ENCODE peak calls at places on chromosomes 3 and 15, in six cellular contexts. I is bronchial epithelial cell; U is progenitor cell of endocrine pancreas; O is activated T-cell treated with anti-CD3 and anti-CD28 coated beads, Interleukin-2, amount 50 U/mL, for 48 hours; Y is SK-N-DZ; R is activated naive CD8-positive, alpha-beta T cell treated with anti-CD3 and anti-CD28 coated beads, Interleukin-2, amount 50 U/mL, for 24 hours. T is an unnamed sample.
A peak's percentile ranks its signal among the peaks of the same experiment; 100 is the strongest.

GRCh38 chr3:45008117-45008516 is 18.0 kb upstream of the CLEC3B start:
- DNase-seq in Y (no peak), U (no peak), I (peak; percentile 86), O (no peak), R (no peak), T (no peak)

GRCh38 chr3:114893361-114893760 is 253.7 kb downstream of the ZBTB20 start:
- DNase-seq in I (no peak), U (no peak), O (no peak), Y (no peak), R (no peak), T (no peak)

GRCh38 chr3:72791132-72791531 is 57.1 kb downstream of the SHQ1 start:
- DNase-seq in R (no peak), Y (no peak), O (no peak), U (no peak), I (peak; percentile 26), T (peak; percentile 43)

GRCh38 chr3:29759021-29759359 is 478.1 kb downstream of the RBMS3 start:
- DNase-seq in R (no peak), O (no peak), U (no peak), I (no peak), Y (no peak), T (no peak)

GRCh38 chr3:182405752-182406151 is 387.6 kb upstream of the ATP11B start:
- DNase-seq in O (no peak), R (no peak), U (no peak), Y (no peak), I (peak; percentile 18), T (no peak)

GRCh38 chr3:146189519-146190173 is 28.7 kb upstream of the PLOD2 start:
- DNase-seq in R (no peak), I (peak; percentile 58), O (peak; percentile 20), U (no peak), Y (peak; percentile 71), T (peak; percentile 79)

GRCh38 chr3:11095932-11096265 is 58.4 kb upstream of the HRH1 start:
- DNase-seq in I (no peak), Y (no peak), U (no peak), R (no peak), O (no peak), T (peak; percentile 40)

GRCh38 chr15:101013769-101014223 is 94.6 kb downstream of the LRRK1 start:
- DNase-seq in U (no peak), I (no peak), O (peak; percentile 15), Y (no peak), R (no peak), T (peak; percentile 58)

GRCh38 chr3:181454451-181455027 is 257.2 kb upstream of the SOX2 start:
- DNase-seq in R (no peak), Y (no peak), O (no peak), I (no peak), U (no peak), T (no peak)

GRCh38 chr15:73981761-73982222 is 10.3 kb downstream of the STOML1 start:
- DNase-seq in U (no peak), R (no peak), I (peak; percentile 67), Y (no peak), O (peak; percentile 39), T (no peak)

GRCh38 chr3:52197842-52198625 is at the start of gene ALAS1:
- DNase-seq in I (peak; percentile 70), R (peak; percentile 97), Y (peak; percentile 88), O (peak; percentile 98), U (peak; percentile 95), T (peak; percentile 91)

GRCh38 chr15:64122936-64123351 is 27.2 kb downstream of the SNX1 start:
- DNase-seq in I (no peak), O (no peak), U (no peak), Y (no peak), R (no peak), T (no peak)

GRCh38 chr3:160784853-160785252 is 28.8 kb downstream of the PPM1L start:
- DNase-seq in Y (no peak), I (peak; percentile 54), O (no peak), R (no peak), U (no peak), T (no peak)

GRCh38 chr15:70741107-70741511 is 22.2 kb downstream of the UACA start:
- DNase-seq in I (peak; percentile 80), Y (no peak), O (no peak), U (no peak), R (no peak), T (peak; percentile 38)

GRCh38 chr15:91224750-91225380 is 124.8 kb downstream of the SV2B start:
- DNase-seq in O (no peak), U (peak; percentile 22), I (peak; percentile 50), Y (peak; percentile 27), R (no peak), T (peak; percentile 12)

GRCh38 chr15:101359365-101359947 is 64.4 kb upstream of the SNRPA1 start:
- DNase-seq in Y (no peak), R (no peak), I (peak; percentile 93), U (no peak), O (no peak), T (no peak)

GRCh38 chr15:92578096-92578835 is 77.3 kb downstream of the FAM174B start:
- DNase-seq in I (no peak), O (no peak), Y (no peak), R (no peak), U (no peak), T (no peak)

GRCh38 chr3:49785565-49786356 is 581 bp downstream of the IP6K1 start:
- DNase-seq in I (no peak), U (peak; percentile 25), O (no peak), R (peak; percentile 38), Y (no peak), T (peak; percentile 48)

GRCh38 chr3:172086071-172086470 is 46.7 kb downstream of the FNDC3B start:
- DNase-seq in O (no peak), Y (no peak), R (no peak), U (no peak), I (no peak), T (no peak)

GRCh38 chr3:142586803-142587406 is 8.4 kb upstream of the ATR start:
- DNase-seq in R (no peak), Y (peak; percentile 64), I (peak; percentile 82), U (peak; percentile 24), O (no peak), T (peak; percentile 62)

GRCh38 chr3:80232760-80233159 is 465.0 kb upstream of the ROBO1 start:
- DNase-seq in U (no peak), I (peak; percentile 95), R (no peak), Y (no peak), O (no peak), T (peak; percentile 64)

GRCh38 chr3:155676252-155676981 is 68.5 kb downstream of the PLCH1 start:
- DNase-seq in Y (no peak), R (no peak), I (peak; percentile 56), U (no peak), O (no peak), T (peak; percentile 11)

GRCh38 chr3:24336101-24336500 is 158.5 kb downstream of the THRB start:
- DNase-seq in U (no peak), Y (no peak), I (no peak), R (no peak), O (no peak), T (no peak)

GRCh38 chr15:82942691-82943090 is 9.8 kb downstream of the HOMER2 start:
- DNase-seq in U (no peak), R (no peak), Y (no peak), I (peak; percentile 100), O (no peak), T (no peak)

GRCh38 chr3:184040010-184040409 is 8.5 kb downstream of the HTR3D start:
- DNase-seq in Y (peak; percentile 63), R (no peak), U (no peak), O (no peak), I (no peak), T (peak; percentile 72)

GRCh38 chr15:57429098-57429497 is 52.8 kb downstream of the CGNL1 start:
- DNase-seq in Y (no peak), O (no peak), U (no peak), R (no peak), I (no peak), T (no peak)